ENCODE peak calls at places on chromosome X, in nine cellular contexts. M is HT1080; W is NCI-H2081; V is NCI-H82; E is AG10803; L is fibroblast of lung; J is stimulated activated CD8-positive, alpha-beta memory T cell treated with anti-CD3 and anti-CD28 coated beads, Interleukin-2, amount 100 ng/mL, for 48 hours; R is heart right ventricle; N is glomerular endothelial cell. A is an unnamed sample.

GRCh38 chrX:154661200-154661599 is 7.8 kb upstream of the CTAG2 start:
- DNase-seq in M (no peak), W (no peak), V (no peak), E (no peak), L (no peak), J (no peak), R (no peak), N (no peak), A (no peak)

GRCh38 chrX:129782706-129783105 is 3.0 kb downstream of the SASH3 start:
- DNase-seq in M (no peak), W (no peak), V (no peak), E (no peak), L (no peak), J (no peak), R (no peak), N (no peak), A (no peak)

GRCh38 chrX:149074429-149074828 is 430.7 kb downstream of the IDS start:
- DNase-seq in M (peak), W (no peak), V (no peak), E (peak), L (peak), J (no peak), R (peak), N (no peak), A (peak)

GRCh38 chrX:137194164-137194563 is 160.4 kb upstream of the GPR101 start:
- DNase-seq in M (peak), W (peak), V (peak), E (no peak), L (no peak), J (no peak), R (peak), N (no peak), A (peak)

GRCh38 chrX:39905475-39905889 is 192.3 kb downstream of the BCOR start:
- DNase-seq in M (no peak), W (no peak), V (no peak), E (no peak), L (peak), J (no peak), R (no peak), N (no peak), A (no peak)

GRCh38 chrX:68177542-68177941 is 255.8 kb downstream of the OPHN1 start:
- DNase-seq in M (peak), W (no peak), V (no peak), E (peak), L (peak), J (no peak), R (no peak), N (no peak), A (peak)

GRCh38 chrX:69469975-69470374 is 34.2 kb upstream of the NALF2 start:
- DNase-seq in M (no peak), W (no peak), V (no peak), E (no peak), L (no peak), J (no peak), R (no peak), N (no peak), A (no peak)

GRCh38 chrX:49291615-49292337 is 11.7 kb upstream of the GAGE10 start:
- DNase-seq in M (peak), W (peak), V (peak), E (peak), L (peak), J (peak), R (peak), N (peak), A (peak)

GRCh38 chrX:10633722-10634121 is 13.3 kb upstream of the MID1 start:
- DNase-seq in M (peak), W (no peak), V (no peak), E (peak), L (peak), J (no peak), R (peak), N (no peak), A (peak)

GRCh38 chrX:39196192-39197102 is 395.2 kb downstream of the MID1IP1 start:
- DNase-seq in M (peak), W (no peak), V (no peak), E (peak), L (peak), J (no peak), R (no peak), N (no peak), A (peak)

GRCh38 chrX:19535481-19535880 is 20.2 kb upstream of the MAP3K15 start:
- DNase-seq in M (peak), W (no peak), V (peak), E (peak), L (no peak), J (no peak), R (no peak), N (no peak), A (peak)

GRCh38 chrX:9668537-9668936 is 97.1 kb downstream of the GPR143 start:
- DNase-seq in M (peak), W (no peak), V (no peak), E (no peak), L (peak), J (no peak), R (no peak), N (no peak), A (peak)

GRCh38 chrX:115472131-115472530 is 88.8 kb upstream of the PLS3 start:
- DNase-seq in M (no peak), W (no peak), V (no peak), E (no peak), L (no peak), J (no peak), R (no peak), N (no peak), A (no peak)

GRCh38 chrX:105229146-105229545 is 8.7 kb upstream of the TEX13A start:
- DNase-seq in M (no peak), W (no peak), V (no peak), E (no peak), L (no peak), J (no peak), R (no peak), N (no peak), A (no peak)

GRCh38 chrX:87525771-87526229 is 8.2 kb downstream of the KLHL4 start:
- DNase-seq in M (peak), W (no peak), V (no peak), E (no peak), L (peak), J (no peak), R (no peak), N (no peak), A (peak)

GRCh38 chrX:10011991-10012390 is 44.8 kb downstream of the CLDN34 start:
- DNase-seq in M (no peak), W (no peak), V (no peak), E (no peak), L (no peak), J (no peak), R (no peak), N (no peak), A (no peak)

GRCh38 chrX:150486011-150486410 is 82.4 kb upstream of the MTM1 start:
- DNase-seq in M (peak), W (no peak), V (peak), E (peak), L (peak), J (peak), R (peak), N (no peak), A (peak)

GRCh38 chrX:72045552-72046277 is 86.0 kb downstream of the RTL5 start:
- DNase-seq in M (no peak), W (no peak), V (peak), E (no peak), L (peak), J (no peak), R (no peak), N (no peak), A (no peak)

GRCh38 chrX:16771483-16772398 is 14.5 kb upstream of the TXLNG start:
- DNase-seq in M (peak), W (peak), V (peak), E (peak), L (peak), J (no peak), R (no peak), N (peak), A (peak)

GRCh38 chrX:12771445-12772069 is 19.7 kb upstream of the PRPS2 start:
- DNase-seq in M (no peak), W (no peak), V (peak), E (peak), L (peak), J (peak), R (peak), N (no peak), A (no peak)

GRCh38 chrX:115898382-115899001 is 272.1 kb upstream of the AGTR2 start:
- DNase-seq in M (peak), W (peak), V (peak), E (no peak), L (no peak), J (no peak), R (no peak), N (no peak), A (no peak)

GRCh38 chrX:14506866-14507265 is 22.5 kb upstream of the GLRA2 start:
- DNase-seq in M (no peak), W (no peak), V (no peak), E (no peak), L (no peak), J (no peak), R (no peak), N (no peak), A (no peak)

GRCh38 chrX:136789856-136790255 is 9.1 kb upstream of the ARHGEF6 start:
- DNase-seq in M (no peak), W (no peak), V (no peak), E (no peak), L (no peak), J (no peak), R (no peak), N (no peak), A (no peak)

GRCh38 chrX:19800821-19801220 is 86.6 kb downstream of the SH3KBP1 start:
- DNase-seq in M (no peak), W (no peak), V (peak), E (no peak), L (no peak), J (no peak), R (no peak), N (no peak), A (no peak)

GRCh38 chrX:16739574-16739973 is 20.2 kb downstream of the SYAP1 start:
- DNase-seq in M (no peak), W (no peak), V (no peak), E (peak), L (no peak), J (no peak), R (no peak), N (no peak), A (no peak)

GRCh38 chrX:42783456-42783855 is 5.5 kb upstream of the PPP1R2C start:
- DNase-seq in M (no peak), W (no peak), V (no peak), E (peak), L (no peak), J (no peak), R (no peak), N (no peak), A (no peak)

GRCh38 chrX:118823263-118824172 is at the start of gene ZCCHC12:
- DNase-seq in M (peak), W (peak), V (peak), E (no peak), L (peak), J (no peak), R (peak), N (no peak), A (no peak)

GRCh38 chrX:2500091-2500680 is 590 bp downstream of the DHRSX start:
- DNase-seq in M (peak), W (no peak), V (no peak), E (peak), L (peak), J (peak), R (peak), N (no peak), A (peak)

GRCh38 chrX:115913575-115913974 is 257.0 kb upstream of the AGTR2 start:
- DNase-seq in M (no peak), W (no peak), V (no peak), E (no peak), L (no peak), J (no peak), R (no peak), N (no peak), A (no peak)

GRCh38 chrX:153582896-153583295 is 16.0 kb downstream of the CCNQ start:
- DNase-seq in M (no peak), W (no peak), V (peak), E (no peak), L (peak), J (peak), R (no peak), N (no peak), A (peak)

GRCh38 chrX:106035064-106035463 is 3.5 kb downstream of the SERPINA7 start:
- DNase-seq in M (peak), W (no peak), V (peak), E (no peak), L (no peak), J (no peak), R (no peak), N (no peak), A (no peak)

GRCh38 chrX:75067931-75068330 is 88.2 kb downstream of the ABCB7 start:
- DNase-seq in M (peak), W (no peak), V (no peak), E (peak), L (no peak), J (no peak), R (no peak), N (no peak), A (no peak)

GRCh38 chrX:35150052-35150451 is 207.5 kb downstream of the FAM47B start:
- DNase-seq in M (no peak), W (no peak), V (no peak), E (no peak), L (no peak), J (no peak), R (no peak), N (no peak), A (no peak)

GRCh38 chrX:130097507-130098201 is 12.6 kb downstream of the ELF4 start:
- DNase-seq in M (no peak), W (no peak), V (peak), E (no peak), L (no peak), J (no peak), R (no peak), N (no peak), A (no peak)

A was measured in A172.